ENCODE peak calls at places on chromosomes 11 and 22, in five cellular contexts. One of them, this sample, is unnamed.

GRCh38 chr22:48238018-48238915 is 1475.8 kb downstream of the TBC1D22A start:
- DNase-seq in GM12878: no peak
- DNase-seq in A549: no peak
- DNase-seq in HepG2: no peak
- DNase-seq in H1: peak
- DNase-seq in this sample: no peak

GRCh38 chr11:129932385-129933067 is 37.1 kb upstream of the NFRKB start:
- DNase-seq in HepG2: no peak
- DNase-seq in A549: no peak
- DNase-seq in H1: no peak
- DNase-seq in GM12878: no peak
- DNase-seq in this sample: no peak

GRCh38 chr11:107598225-107599139 is 7.5 kb downstream of the ELMOD1 start:
- DNase-seq in HepG2: no peak
- DNase-seq in GM12878: no peak
- DNase-seq in H1: peak
- DNase-seq in A549: peak
- DNase-seq in this sample: no peak

GRCh38 chr22:22692707-22693530 is 48.5 kb downstream of the GGTLC2 start:
- DNase-seq in HepG2: peak
- DNase-seq in A549: peak
- DNase-seq in H1: peak
- DNase-seq in GM12878: no peak
- DNase-seq in this sample: peak

GRCh38 chr11:103744496-103745153 is 291.8 kb upstream of the DDI1 start:
- DNase-seq in HepG2: no peak
- DNase-seq in GM12878: peak
- DNase-seq in H1: no peak
- DNase-seq in A549: no peak
- DNase-seq in this sample: no peak

GRCh38 chr11:12109591-12110196 is 696 bp upstream of the MICAL2 start:
- DNase-seq in H1: no peak
- DNase-seq in A549: no peak
- DNase-seq in HepG2: no peak
- DNase-seq in GM12878: no peak
- DNase-seq in this sample: peak

GRCh38 chr11:71372693-71373657 is 75.2 kb downstream of the DHCR7 start:
- DNase-seq in H1: no peak
- DNase-seq in A549: peak
- DNase-seq in GM12878: peak
- DNase-seq in HepG2: peak
- DNase-seq in this sample: peak

GRCh38 chr11:10688401-10688800 is 5.2 kb downstream of the IRAG1 start:
- DNase-seq in HepG2: no peak
- DNase-seq in GM12878: no peak
- DNase-seq in H1: no peak
- DNase-seq in A549: peak
- DNase-seq in this sample: peak

GRCh38 chr11:612201-612960 is 3.4 kb downstream of the IRF7 start:
- DNase-seq in H1: no peak
- DNase-seq in HepG2: peak
- DNase-seq in GM12878: no peak
- DNase-seq in A549: peak
- DNase-seq in this sample: no peak

GRCh38 chr11:12319734-12320387 is 57.5 kb upstream of the PARVA start:
- DNase-seq in HepG2: no peak
- DNase-seq in GM12878: no peak
- DNase-seq in H1: no peak
- DNase-seq in A549: no peak
- DNase-seq in this sample: no peak

GRCh38 chr11:11909727-11910126 is 68.0 kb downstream of the USP47 start:
- DNase-seq in HepG2: no peak
- DNase-seq in GM12878: no peak
- DNase-seq in H1: no peak
- DNase-seq in A549: no peak
- DNase-seq in this sample: no peak

GRCh38 chr22:40720538-40721256 is 41.4 kb downstream of the MCHR1 start:
- DNase-seq in A549: no peak
- DNase-seq in GM12878: no peak
- DNase-seq in HepG2: no peak
- DNase-seq in H1: no peak
- DNase-seq in this sample: no peak

GRCh38 chr11:11982975-11983374 is 25.5 kb downstream of the DKK3 start:
- DNase-seq in HepG2: no peak
- DNase-seq in H1: no peak
- DNase-seq in GM12878: no peak
- DNase-seq in A549: no peak
- DNase-seq in this sample: no peak

GRCh38 chr11:111777094-111778046 is 11.2 kb upstream of the PPP2R1B start:
- DNase-seq in A549: peak
- DNase-seq in H1: no peak
- DNase-seq in HepG2: peak
- DNase-seq in GM12878: peak
- DNase-seq in this sample: peak

GRCh38 chr11:9029477-9029876 is 25.7 kb upstream of the NRIP3 start:
- DNase-seq in H1: no peak
- DNase-seq in GM12878: no peak
- DNase-seq in A549: no peak
- DNase-seq in HepG2: no peak
- DNase-seq in this sample: no peak

GRCh38 chr11:116231540-116231939 is 541.2 kb downstream of the BUD13 start:
- DNase-seq in A549: no peak
- DNase-seq in GM12878: no peak
- DNase-seq in H1: no peak
- DNase-seq in HepG2: no peak
- DNase-seq in this sample: no peak

GRCh38 chr22:41739576-41739975 is 40.3 kb downstream of the MEI1 start:
- DNase-seq in HepG2: no peak
- DNase-seq in GM12878: peak
- DNase-seq in A549: no peak
- DNase-seq in H1: no peak
- DNase-seq in this sample: no peak

GRCh38 chr11:108624196-108624925 is 30.8 kb upstream of the EXPH5 start:
- DNase-seq in HepG2: no peak
- DNase-seq in GM12878: no peak
- DNase-seq in H1: no peak
- DNase-seq in A549: no peak
- DNase-seq in this sample: no peak

GRCh38 chr11:93089474-93090102 is 108.2 kb downstream of the SLC36A4 start:
- DNase-seq in H1: no peak
- DNase-seq in HepG2: peak
- DNase-seq in A549: peak
- DNase-seq in GM12878: no peak
- DNase-seq in this sample: peak

GRCh38 chr11:65972116-65972515 is 10.6 kb downstream of the SART1 start:
- DNase-seq in H1: no peak
- DNase-seq in HepG2: no peak
- DNase-seq in A549: no peak
- DNase-seq in GM12878: no peak
- DNase-seq in this sample: no peak

GRCh38 chr11:103894034-103894433 is 142.4 kb upstream of the DDI1 start:
- DNase-seq in HepG2: no peak
- DNase-seq in GM12878: no peak
- DNase-seq in H1: no peak
- DNase-seq in A549: no peak
- DNase-seq in this sample: no peak

GRCh38 chr22:46012881-46013281 is 35.9 kb upstream of the WNT7B start:
- DNase-seq in H1: no peak
- DNase-seq in HepG2: no peak
- DNase-seq in GM12878: no peak
- DNase-seq in A549: no peak
- DNase-seq in this sample: no peak

GRCh38 chr11:46723359-46723680 is 4.3 kb downstream of the F2 start:
- DNase-seq in HepG2: no peak
- DNase-seq in H1: no peak
- DNase-seq in A549: no peak
- DNase-seq in GM12878: no peak
- DNase-seq in this sample: no peak
- TF ChIP-seq HDAC2 in HepG2: no peak
- TF ChIP-seq HDAC2 in H1: no peak
- TF ChIP-seq HDAC2 in A549: no peak
- TF ChIP-seq HDAC2 in GM12878: no peak
- TF ChIP-seq HDAC2 in this sample: no peak

GRCh38 chr22:50738649-50739227 is 734 bp downstream of the ACR start:
- DNase-seq in GM12878: no peak
- DNase-seq in HepG2: no peak
- DNase-seq in A549: no peak
- DNase-seq in H1: no peak
- DNase-seq in this sample: no peak
- TF ChIP-seq HDAC2 in GM12878: no peak
- TF ChIP-seq HDAC2 in HepG2: no peak
- TF ChIP-seq HDAC2 in A549: no peak
- TF ChIP-seq HDAC2 in H1: no peak
- TF ChIP-seq HDAC2 in this sample: no peak

DNA sequence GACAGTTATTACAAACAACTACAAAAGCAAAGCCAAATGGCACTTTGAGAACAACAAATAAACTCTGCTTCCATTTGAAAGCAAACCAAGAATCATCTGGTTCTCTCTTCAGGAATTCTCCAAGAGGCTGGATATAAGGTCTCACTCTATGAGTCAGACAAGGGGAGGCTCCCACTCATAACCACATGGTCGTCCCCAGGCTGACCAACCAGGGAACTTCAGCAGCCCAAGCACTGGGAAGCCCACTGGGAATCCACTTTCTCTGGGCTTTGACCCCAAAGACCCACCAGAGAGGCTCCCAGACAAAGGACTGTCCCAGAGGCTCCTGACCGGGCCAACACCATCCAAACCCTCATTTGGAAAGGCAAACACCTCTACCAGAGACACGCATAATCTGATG is 35.3 kb downstream of the DGCR2 start:
- DNase-seq in H1: no peak
- DNase-seq in GM12878: no peak
- DNase-seq in HepG2: no peak
- DNase-seq in A549: no peak
- DNase-seq in this sample: peak
- TF ChIP-seq HDAC2 in H1: no peak
- TF ChIP-seq HDAC2 in GM12878: no peak
- TF ChIP-seq HDAC2 in HepG2: no peak
- TF ChIP-seq HDAC2 in A549: no peak
- TF ChIP-seq HDAC2 in this sample: no peak

DNA sequence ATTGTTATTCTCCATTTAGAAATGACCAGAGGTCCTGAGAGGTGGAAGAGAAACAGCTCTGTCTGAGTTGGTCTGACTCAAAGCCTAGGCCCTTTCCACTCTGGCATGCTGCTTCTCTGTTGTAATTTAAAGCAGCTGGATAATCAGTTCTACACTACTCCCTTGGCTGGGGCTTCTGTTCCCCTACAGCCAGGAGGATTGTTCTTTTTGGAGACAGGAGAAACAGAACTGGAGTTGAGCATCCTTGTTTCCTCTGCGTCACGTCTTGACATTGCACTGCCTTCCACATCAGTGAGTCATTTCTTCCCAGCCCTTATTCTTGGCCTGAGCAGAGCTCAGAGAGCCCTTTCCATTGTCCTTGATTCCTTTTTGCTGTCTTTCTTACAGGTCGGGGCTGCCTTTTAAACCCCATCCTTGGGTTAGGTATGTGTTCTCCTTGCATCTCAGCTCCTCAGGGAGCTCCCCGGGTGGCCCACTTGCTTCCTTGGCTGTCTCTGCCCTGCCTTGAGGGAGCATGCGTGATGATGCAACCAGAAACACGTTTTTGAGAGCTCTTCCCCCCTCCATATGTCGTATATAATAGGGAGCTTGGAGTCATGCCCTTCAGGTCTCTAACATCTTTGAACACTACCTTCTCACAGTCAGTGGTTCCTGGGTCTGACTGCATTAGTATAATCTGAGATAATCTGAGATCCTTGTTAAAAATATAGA is 35.7 kb downstream of the CYB5R2 start:
- DNase-seq in A549: no peak
- DNase-seq in H1: no peak
- DNase-seq in GM12878: no peak
- DNase-seq in HepG2: no peak
- DNase-seq in this sample: no peak
- TF ChIP-seq HDAC2 in A549: no peak
- TF ChIP-seq HDAC2 in H1: no peak
- TF ChIP-seq HDAC2 in GM12878: no peak
- TF ChIP-seq HDAC2 in HepG2: no peak
- TF ChIP-seq HDAC2 in this sample: no peak

DNA sequence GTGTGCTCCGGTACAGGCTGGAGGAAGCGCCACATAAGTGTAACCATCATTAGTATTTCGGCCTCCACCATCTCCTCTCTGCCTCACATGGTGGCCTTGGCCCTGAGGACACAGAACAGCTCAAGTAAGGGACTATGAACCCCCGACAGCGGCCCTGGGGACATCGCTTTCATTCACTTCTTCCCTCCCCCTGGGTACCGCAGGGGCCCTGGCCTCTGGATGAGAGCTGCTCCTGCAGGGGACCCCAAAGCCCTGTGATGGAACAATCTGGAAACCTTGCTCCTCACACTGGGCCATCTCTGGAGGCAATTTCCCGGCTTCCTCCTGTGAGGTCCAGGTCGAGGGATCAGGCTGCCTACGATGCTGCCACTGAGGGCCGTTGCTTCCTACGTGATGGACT is 565.5 kb downstream of the BRD1 start:
- DNase-seq in HepG2: no peak
- DNase-seq in H1: no peak
- DNase-seq in A549: no peak
- DNase-seq in GM12878: no peak
- DNase-seq in this sample: no peak
- TF ChIP-seq HDAC2 in HepG2: no peak
- TF ChIP-seq HDAC2 in H1: no peak
- TF ChIP-seq HDAC2 in A549: no peak
- TF ChIP-seq HDAC2 in GM12878: no peak
- TF ChIP-seq HDAC2 in this sample: no peak

GRCh38 chr22:16651217-16651616 is 58.6 kb upstream of the CCT8L2 start:
- DNase-seq in A549: no peak
- DNase-seq in H1: no peak
- DNase-seq in GM12878: no peak
- DNase-seq in HepG2: no peak
- DNase-seq in this sample: peak

GRCh38 chr22:16658068-16658467 is 65.5 kb upstream of the CCT8L2 start:
- DNase-seq in GM12878: no peak
- DNase-seq in H1: no peak
- DNase-seq in A549: no peak
- DNase-seq in HepG2: no peak
- DNase-seq in this sample: no peak

DNA sequence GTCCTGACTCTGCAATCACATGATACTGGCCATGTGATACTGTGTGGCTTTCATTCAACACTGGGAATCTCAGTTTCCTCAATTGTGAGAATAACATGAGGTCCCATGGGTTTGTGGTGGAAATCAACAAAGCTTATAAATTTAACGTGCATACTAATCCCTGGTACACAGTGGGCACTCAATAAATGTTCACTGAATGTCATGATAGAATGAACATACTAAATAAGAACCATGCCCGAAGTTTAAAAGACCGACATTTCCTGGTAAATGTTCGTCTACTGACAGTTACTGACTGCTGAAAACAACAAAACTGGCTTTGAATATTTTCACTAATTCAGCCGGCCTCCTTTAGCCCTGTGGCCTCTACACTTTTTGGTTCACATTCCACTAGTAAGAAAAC is 62.3 kb upstream of the CCT8L2 start:
- DNase-seq in A549: no peak
- DNase-seq in H1: no peak
- DNase-seq in GM12878: no peak
- DNase-seq in HepG2: no peak
- DNase-seq in this sample: no peak
- TF ChIP-seq HDAC2 in A549: no peak
- TF ChIP-seq HDAC2 in H1: no peak
- TF ChIP-seq HDAC2 in GM12878: no peak
- TF ChIP-seq HDAC2 in HepG2: no peak
- TF ChIP-seq HDAC2 in this sample: no peak

This sample was measured in K562.